ENCODE peak calls at places on chromosomes 2 and 18, in four cellular contexts. I is kidney, B is Peyer's patch, C is Karpas-422. Z is an unnamed sample. For H3K4me1, the result is how much of the 10 kb centered on the place peaks cover.

GRCh38 chr2:206799083-206799482 is 33.7 kb downstream of the FASTKD2 start:
- DNase-seq in C (no peak), B (no peak), I (no peak), Z (no peak)

GRCh38 chr2:120691410-120691809 is 44.3 kb upstream of the GLI2 start:
- DNase-seq in I (peak), C (no peak), B (no peak), Z (no peak)

GRCh38 chr18:63298393-63299015 is 21.1 kb downstream of the BCL2 start:
- DNase-seq in I (no peak), B (peak), C (peak), Z (peak)

GRCh38 chr2:197464180-197464579 is 10.8 kb downstream of the COQ10B start:
- DNase-seq in I (no peak), C (no peak), B (no peak), Z (no peak)

GRCh38 chr2:200300650-200301314 is 5.7 kb upstream of the SPATS2L start:
- DNase-seq in I (no peak), C (no peak), B (no peak), Z (no peak)

GRCh38 chr2:30233142-30233961 is 2.0 kb downstream of the LBH start:
- DNase-seq in B (no peak), C (no peak), I (no peak), Z (no peak)

GRCh38 chr2:203873921-203874631 is 6.5 kb downstream of the CTLA4 start:
- DNase-seq in C (no peak), B (no peak), I (no peak), Z (no peak)

GRCh38 chr18:59846814-59847490 is 52.8 kb upstream of the PMAIP1 start:
- DNase-seq in C (no peak), I (no peak), B (peak), Z (peak)

GRCh38 chr2:209367091-209367747 is 56.6 kb upstream of the MAP2 start:
- DNase-seq in I (no peak), B (no peak), C (no peak), Z (no peak)

GRCh38 chr2:34012728-34013302 is 413.7 kb upstream of the FAM98A start:
- DNase-seq in B (peak), I (peak), C (peak), Z (peak)
- H3K4me1 ChIP-seq in B (under half), I (under half), C (under half), Z (under half)

DNA sequence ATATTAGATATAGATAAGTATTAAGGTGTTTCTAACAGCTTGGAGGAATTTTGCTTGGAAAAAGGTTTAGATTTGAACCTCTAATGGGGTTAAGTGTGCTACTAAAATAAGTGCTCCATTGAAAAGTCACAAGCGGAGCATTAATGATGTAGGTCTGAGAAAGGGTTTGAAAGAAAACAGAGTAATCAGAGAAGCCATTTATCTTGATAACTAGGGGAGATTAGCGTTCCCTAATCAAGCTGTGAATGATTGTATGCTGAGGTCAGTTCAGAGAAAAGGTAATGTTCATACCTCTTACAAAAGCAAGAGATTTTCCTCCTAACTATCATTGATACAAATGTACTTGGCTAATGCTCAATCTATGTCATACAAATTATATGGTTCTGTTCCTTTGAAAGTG is 1.5 kb downstream of the ARHGAP25 start:
- DNase-seq in I (no peak), B (no peak), C (peak), Z (no peak)
- H3K4me1 ChIP-seq in I (under half), B (under half), C (half or more), Z (under half)

GRCh38 chr2:55865095-55865835 is 58.3 kb downstream of the EFEMP1 start:
- DNase-seq in B (no peak), C (no peak), I (no peak), Z (no peak)

GRCh38 chr2:55871637-55872036 is 51.9 kb downstream of the EFEMP1 start:
- DNase-seq in I (no peak), C (peak), B (no peak), Z (no peak)

GRCh38 chr2:55874338-55874737 is 49.2 kb downstream of the EFEMP1 start:
- DNase-seq in I (no peak), B (no peak), C (no peak), Z (no peak)

GRCh38 chr2:55864351-55865084 is 59.1 kb downstream of the EFEMP1 start:
- DNase-seq in I (no peak), C (no peak), B (no peak), Z (no peak)

GRCh38 chr2:55869637-55870325 is 53.8 kb downstream of the EFEMP1 start:
- DNase-seq in I (no peak), B (no peak), C (no peak), Z (no peak)
- H3K4me1 ChIP-seq in I (under half), B (under half), C (under half), Z (under half)

GRCh38 chr2:230666885-230667712 is 45.5 kb upstream of the CAB39 start:
- DNase-seq in I (peak), C (no peak), B (no peak), Z (no peak)
- H3K4me1 ChIP-seq in I (under half), C (under half), B (under half), Z (under half)

GRCh38 chr18:13811993-13812392 is 12.0 kb upstream of the MC5R start:
- DNase-seq in C (peak), I (no peak), B (no peak), Z (no peak)

GRCh38 chr18:13810950-13811485 is 12.9 kb upstream of the MC5R start:
- DNase-seq in B (no peak), C (no peak), I (no peak), Z (no peak)

GRCh38 chr18:13809025-13809384 is 14.9 kb upstream of the MC5R start:
- DNase-seq in B (peak), I (no peak), C (no peak), Z (peak)

GRCh38 chr18:13809521-13810252 is 14.3 kb upstream of the MC5R start:
- DNase-seq in C (no peak), I (no peak), B (no peak), Z (peak)

DNA sequence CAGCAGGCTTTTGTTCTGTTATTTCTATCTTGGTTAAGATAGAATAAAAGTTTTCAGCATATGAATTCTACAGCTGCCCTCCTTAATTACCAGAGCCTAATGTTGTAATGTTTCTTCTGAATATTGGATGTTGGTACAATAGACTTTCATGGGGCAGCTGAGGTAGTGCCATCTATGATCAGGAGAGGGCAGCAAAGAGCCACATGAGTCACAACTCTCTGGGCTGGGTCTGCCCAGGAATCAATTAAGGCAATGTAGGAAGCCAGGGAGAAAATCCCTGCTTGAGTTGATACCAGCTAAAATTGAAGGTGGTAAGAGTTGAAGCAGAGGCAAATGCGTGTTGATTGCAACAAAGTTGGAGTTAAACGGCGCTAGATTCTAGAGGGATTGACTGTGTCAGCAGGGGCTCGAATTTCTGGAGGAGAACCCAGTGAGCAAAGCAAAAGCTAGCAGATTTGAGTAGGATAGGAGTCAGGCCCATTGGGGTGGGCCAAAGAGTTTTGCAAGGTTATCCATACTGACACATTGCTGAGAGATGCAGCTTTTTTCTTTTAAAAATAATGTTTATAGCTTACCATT is 10.6 kb upstream of the MC5R start:
- DNase-seq in I (no peak), C (peak), B (peak), Z (peak)
- H3K4me1 ChIP-seq in I (under half), C (under half), B (under half), Z (under half)

GRCh38 chr2:102589444-102589843 is 29.9 kb upstream of the SLC9A2 start:
- DNase-seq in B (no peak), I (no peak), C (no peak), Z (no peak)

GRCh38 chr2:102592601-102593000 is 26.8 kb upstream of the SLC9A2 start:
- DNase-seq in I (no peak), C (peak), B (peak), Z (peak)

GRCh38 chr2:102591646-102592045 is 27.7 kb upstream of the SLC9A2 start:
- DNase-seq in I (no peak), B (no peak), C (no peak), Z (peak)

GRCh38 chr2:102585704-102586404 is 33.5 kb upstream of the SLC9A2 start:
- DNase-seq in C (no peak), B (no peak), I (no peak), Z (peak)

GRCh38 chr2:102588213-102588939 is 31.0 kb upstream of the SLC9A2 start:
- DNase-seq in C (no peak), B (no peak), I (no peak), Z (no peak)
- H3K4me1 ChIP-seq in C (under half), B (under half), I (under half), Z (under half)

GRCh38 chr2:9237831-9238230 is 31.2 kb downstream of the ASAP2 start:
- DNase-seq in C (no peak), I (no peak), B (no peak), Z (no peak)
- H3K4me1 ChIP-seq in C (under half), I (half or more), B (under half), Z (under half)

DNA sequence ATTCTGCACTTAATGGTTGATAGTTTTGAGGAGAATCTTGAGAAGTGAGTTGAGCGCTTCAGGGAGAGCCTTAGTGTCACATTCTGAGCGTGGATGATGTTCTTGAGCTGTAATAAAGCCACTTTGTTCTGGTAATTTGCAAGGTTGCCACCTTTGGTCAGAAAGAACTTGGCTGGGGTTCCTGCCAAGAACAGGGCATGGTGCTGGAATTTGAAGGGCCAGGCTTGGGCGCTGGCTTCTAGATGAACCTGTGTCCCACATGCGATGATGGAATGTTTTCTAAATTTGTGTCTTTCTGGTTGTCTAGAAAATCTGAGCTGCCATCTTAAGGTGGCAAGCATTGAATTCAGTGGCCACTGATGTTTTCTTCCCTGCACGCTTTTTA is 124.1 kb upstream of the EML6 start:
- DNase-seq in C (no peak), B (no peak), I (no peak), Z (peak)
- H3K4me1 ChIP-seq in C (under half), B (half or more), I (half or more), Z (under half)

DNA sequence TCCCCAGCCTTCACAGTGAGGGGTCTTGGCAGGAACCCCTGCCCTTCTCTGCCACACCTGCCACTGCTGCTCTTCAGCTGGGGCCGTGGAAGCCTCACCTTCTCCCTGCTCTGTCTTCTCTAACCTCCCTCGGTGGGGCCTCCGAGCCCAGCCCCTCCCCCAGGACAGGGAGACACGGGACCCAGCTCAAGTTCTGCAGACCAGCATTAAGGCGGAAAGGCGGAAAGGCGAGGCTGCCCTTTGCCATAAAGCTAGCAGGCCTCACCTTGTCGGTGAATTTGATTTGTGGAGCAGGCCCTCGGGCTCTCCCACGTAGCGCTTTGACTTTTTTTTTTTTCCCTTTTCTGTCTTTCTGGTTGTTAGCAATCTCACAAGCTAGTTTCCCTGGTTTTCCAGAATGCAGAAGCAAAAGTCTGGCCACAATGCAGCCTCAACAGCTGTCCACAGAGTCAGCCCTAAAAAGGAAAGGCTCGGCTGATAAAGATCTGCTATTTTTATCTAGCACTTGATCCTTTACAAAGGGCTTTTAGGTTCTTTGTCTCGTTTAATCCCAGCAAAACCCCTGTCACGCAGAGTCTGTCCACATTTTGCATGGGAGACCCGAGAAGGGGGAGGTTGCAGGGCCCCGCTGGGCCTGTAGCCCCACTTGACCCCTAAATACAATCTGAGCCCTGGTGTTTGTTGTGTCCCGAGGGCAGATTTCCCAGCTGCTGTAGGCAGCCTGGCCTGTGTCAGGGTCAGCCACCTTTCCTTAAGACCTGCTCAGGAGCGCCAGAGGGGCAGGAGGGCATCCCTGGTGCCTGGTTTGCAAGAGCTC is 6.0 kb downstream of the ITM2C start:
- DNase-seq in I (no peak), B (peak), C (no peak), Z (no peak)
- H3K4me1 ChIP-seq in I (under half), B (half or more), C (under half), Z (under half)

GRCh38 chr2:1395009-1395408 is 18.3 kb upstream of the TPO start:
- DNase-seq in C (no peak), B (no peak), I (no peak), Z (no peak)
- H3K4me1 ChIP-seq in C (under half), B (under half), I (under half), Z (under half)

Z was measured in small intestine.